ENCODE peak calls at places on chromosomes 7 and 10, in ten cellular contexts. A is PC-3, C is A549, G is mammary epithelial cell, D is fibroblast of mammary gland, K is astrocyte of the spinal cord, E is uterus, Z is AG09309, N is Peyer's patch, P is bronchial epithelial cell. V is an unnamed sample.

GRCh38 chr7:28358423-28358868 is 53.9 kb upstream of the CREB5 start:
- DNase-seq in G (peak), N (no peak), Z (peak), D (peak), A (peak), P (peak), K (peak), C (peak), E (no peak), V (peak)

GRCh38 chr7:106604303-106604918 is 56.5 kb downstream of the CCDC71L start:
- DNase-seq in K (no peak), Z (no peak), D (no peak), G (peak), N (no peak), C (no peak), P (peak), A (no peak), E (no peak), V (peak)

GRCh38 chr10:62924344-62924748 is 108.2 kb upstream of the EGR2 start:
- DNase-seq in E (no peak), K (no peak), G (peak), C (no peak), P (no peak), D (no peak), Z (no peak), A (no peak), N (no peak), V (no peak)

GRCh38 chr10:48705407-48705938 is 20.8 kb downstream of the WDFY4 start:
- DNase-seq in E (no peak), A (no peak), D (no peak), C (no peak), G (no peak), Z (no peak), K (no peak), N (no peak), P (no peak), V (no peak)

GRCh38 chr10:121310151-121310711 is 288.0 kb downstream of the FGFR2 start:
- DNase-seq in P (no peak), Z (no peak), D (no peak), K (peak), C (no peak), G (peak), N (no peak), E (no peak), A (no peak), V (no peak)

GRCh38 chr7:2383543-2384274 is 19.7 kb upstream of the CHST12 start:
- DNase-seq in E (no peak), D (no peak), K (no peak), A (no peak), P (no peak), C (no peak), N (no peak), Z (no peak), G (no peak), V (no peak)

GRCh38 chr7:148334959-148335577 is 255.5 kb upstream of the C7orf33 start:
- DNase-seq in C (no peak), D (peak), Z (no peak), N (no peak), G (peak), P (peak), A (peak), E (no peak), K (peak), V (peak)

GRCh38 chr10:86298501-86299001 is 68.0 kb downstream of the GRID1 start:
- DNase-seq in P (no peak), G (no peak), E (no peak), Z (no peak), C (no peak), N (no peak), D (no peak), K (no peak), A (no peak), V (no peak)

GRCh38 chr7:104271948-104272347 is 56.5 kb upstream of the LHFPL3 start:
- DNase-seq in P (no peak), K (no peak), Z (no peak), G (no peak), D (no peak), A (no peak), E (no peak), N (no peak), C (no peak), V (no peak)

GRCh38 chr10:61744469-61744868 is 81.7 kb downstream of the CABCOCO1 start:
- DNase-seq in P (no peak), D (peak), Z (no peak), A (peak), G (no peak), N (no peak), E (no peak), C (no peak), K (no peak), V (no peak)

GRCh38 chr10:125148021-125148439 is 12.3 kb downstream of the CTBP2 start:
- DNase-seq in E (peak), D (peak), N (no peak), P (no peak), A (no peak), C (no peak), K (no peak), Z (no peak), G (no peak), V (peak)

GRCh38 chr10:1047937-1048336 is 982 bp downstream of the IDI1 start:
- DNase-seq in A (no peak), G (no peak), Z (no peak), K (no peak), E (no peak), P (no peak), D (no peak), C (no peak), N (peak), V (no peak)

GRCh38 chr10:122141821-122142651 is 129.1 kb upstream of the BTBD16 start:
- DNase-seq in N (no peak), G (peak), P (peak), Z (no peak), D (peak), K (peak), C (no peak), A (peak), E (no peak), V (no peak)

GRCh38 chr10:129398861-129399260 is 68.2 kb upstream of the MGMT start:
- DNase-seq in K (no peak), P (no peak), E (no peak), G (no peak), Z (no peak), D (no peak), N (no peak), C (no peak), A (no peak), V (no peak)

GRCh38 chr10:119495061-119495505 is 47.4 kb downstream of the RGS10 start:
- DNase-seq in A (no peak), D (peak), P (no peak), Z (no peak), E (peak), K (no peak), C (no peak), G (no peak), N (no peak), V (no peak)

GRCh38 chr7:151060416-151061234 is 1.2 kb downstream of the SLC4A2 start:
- DNase-seq in P (no peak), K (peak), E (peak), G (peak), Z (no peak), C (peak), A (peak), N (no peak), D (peak), V (peak)

GRCh38 chr7:152869677-152870051 is 110.1 kb downstream of the ACTR3B start:
- DNase-seq in D (no peak), A (no peak), G (no peak), P (no peak), C (no peak), E (no peak), N (no peak), K (no peak), Z (no peak), V (no peak)

GRCh38 chr7:39911167-39911566 is 38.9 kb upstream of the CDK13 start:
- DNase-seq in D (peak), K (no peak), A (no peak), C (no peak), Z (no peak), G (no peak), P (no peak), N (no peak), E (no peak), V (no peak)

GRCh38 chr10:75462865-75463264 is 31.4 kb downstream of the LRMDA start:
- DNase-seq in K (no peak), P (no peak), A (no peak), N (no peak), Z (no peak), C (no peak), D (no peak), E (no peak), G (no peak), V (no peak)

GRCh38 chr10:75465110-75465509 is 33.7 kb downstream of the LRMDA start:
- DNase-seq in E (no peak), A (no peak), N (no peak), P (peak), G (peak), D (no peak), C (no peak), K (no peak), Z (no peak), V (no peak)

GRCh38 chr10:75460059-75460458 is 28.6 kb downstream of the LRMDA start:
- DNase-seq in D (no peak), E (no peak), G (no peak), N (no peak), P (no peak), Z (no peak), C (no peak), A (no peak), K (no peak), V (no peak)

GRCh38 chr10:75464478-75465090 is 33.2 kb downstream of the LRMDA start:
- DNase-seq in A (no peak), N (no peak), G (peak), P (peak), C (no peak), Z (no peak), D (no peak), E (no peak), K (no peak), V (no peak)

GRCh38 chr10:75461672-75462649 is 30.5 kb downstream of the LRMDA start:
- DNase-seq in Z (no peak), D (no peak), K (no peak), C (no peak), G (no peak), A (no peak), P (no peak), E (no peak), N (no peak), V (no peak)
- H3K4me3 ChIP-seq in Z (no peak), D (no peak), K (no peak), C (no peak), G (no peak), A (no peak), P (no peak), E (no peak), N (no peak), V (no peak)

GRCh38 chr10:22058195-22058594 is 54.7 kb upstream of the DNAJC1 start:
- DNase-seq in P (peak), A (peak), K (no peak), E (no peak), N (no peak), Z (no peak), G (no peak), C (no peak), D (no peak), V (no peak)

GRCh38 chr10:22053048-22053447 is 49.5 kb upstream of the DNAJC1 start:
- DNase-seq in P (no peak), A (no peak), D (no peak), N (no peak), Z (no peak), C (no peak), E (no peak), G (no peak), K (no peak), V (no peak)

GRCh38 chr10:22054946-22055345 is 51.4 kb upstream of the DNAJC1 start:
- DNase-seq in E (no peak), N (no peak), P (no peak), Z (no peak), K (no peak), D (no peak), C (no peak), A (no peak), G (no peak), V (peak)
- TF ChIP-seq CTCF in E (no peak), N (no peak), P (no peak), Z (no peak), K (no peak), D (no peak), C (no peak), A (no peak), G (no peak), V (no peak)

GRCh38 chr10:31605426-31605825 is 286.4 kb downstream of the ZEB1 start:
- DNase-seq in G (no peak), E (no peak), A (no peak), N (no peak), K (no peak), Z (no peak), C (no peak), P (no peak), D (no peak), V (no peak)
- H3K4me3 ChIP-seq in G (no peak), E (no peak), A (no peak), N (no peak), K (no peak), Z (no peak), C (no peak), P (no peak), D (no peak), V (no peak)

DNA sequence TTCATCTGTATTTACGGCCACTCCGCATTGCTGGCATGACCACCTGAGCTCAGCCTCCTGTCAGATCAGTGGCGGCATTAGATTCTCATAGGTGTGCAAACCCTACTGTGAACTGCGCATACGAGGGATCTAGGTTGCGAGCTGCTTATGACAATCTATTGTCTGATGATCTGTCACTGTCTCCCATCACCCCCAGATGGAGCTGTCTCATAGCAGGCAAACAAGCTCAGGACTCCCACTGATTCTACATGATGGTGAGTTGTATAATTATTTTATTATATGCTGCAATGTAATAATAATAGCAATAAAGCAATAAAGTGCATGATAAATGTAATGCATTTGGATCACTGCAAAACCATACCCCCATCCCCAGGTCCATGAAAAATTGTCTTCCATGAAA is 1172.9 kb upstream of the AUTS2 start:
- DNase-seq in G (no peak), P (no peak), D (no peak), C (no peak), Z (no peak), A (no peak), E (no peak), N (no peak), K (no peak), V (peak)
- TF ChIP-seq CTCF in G (no peak), P (no peak), D (no peak), C (peak), Z (peak), A (no peak), E (no peak), N (peak), K (no peak), V (peak)

GRCh38 chr10:102400061-102400460 is 4.6 kb downstream of the NFKB2 start:
- DNase-seq in K (no peak), Z (no peak), P (no peak), N (no peak), D (no peak), C (no peak), G (no peak), E (no peak), A (no peak), V (no peak)
- H3K4me3 ChIP-seq in K (no peak), Z (no peak), P (no peak), N (peak), D (no peak), C (no peak), G (no peak), E (no peak), A (no peak), V (no peak)

GRCh38 chr10:115774721-115775120 is 498.3 kb downstream of the GFRA1 start:
- DNase-seq in E (no peak), G (no peak), C (no peak), Z (no peak), N (no peak), A (no peak), P (no peak), D (no peak), K (no peak), V (no peak)

GRCh38 chr10:115773832-115774231 is 499.2 kb downstream of the GFRA1 start:
- DNase-seq in C (no peak), K (no peak), A (no peak), E (no peak), D (no peak), N (no peak), P (no peak), Z (no peak), G (no peak), V (no peak)

GRCh38 chr10:115777646-115778045 is 495.4 kb downstream of the GFRA1 start:
- DNase-seq in A (no peak), D (no peak), Z (no peak), P (no peak), G (no peak), K (no peak), C (no peak), E (no peak), N (no peak), V (no peak)

GRCh38 chr10:115771755-115772154 is 501.3 kb downstream of the GFRA1 start:
- DNase-seq in G (no peak), E (no peak), K (no peak), A (no peak), P (no peak), D (no peak), N (no peak), C (no peak), Z (no peak), V (no peak)

DNA sequence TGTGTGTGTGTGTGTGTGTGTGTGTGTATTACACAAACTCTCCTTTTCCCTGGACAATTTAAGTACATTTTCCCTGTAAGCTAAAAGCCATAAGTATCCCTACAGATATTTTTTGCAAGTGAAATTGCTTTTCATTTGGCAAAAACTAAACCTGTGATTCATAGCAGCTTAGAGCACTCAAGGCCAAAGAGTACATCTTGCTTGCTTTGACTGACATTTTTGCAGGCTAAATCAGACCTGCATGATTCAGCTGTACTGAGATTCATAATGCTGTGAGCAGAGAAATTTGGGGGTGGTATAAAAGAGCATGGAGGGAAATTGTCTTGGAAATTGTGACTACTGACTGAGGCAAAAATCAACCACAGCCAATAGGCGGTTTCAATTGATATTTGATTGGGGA is 500.4 kb downstream of the GFRA1 start:
- DNase-seq in A (no peak), D (peak), P (peak), K (peak), E (no peak), N (no peak), C (peak), Z (peak), G (peak), V (peak)
- TF ChIP-seq CTCF in A (no peak), D (no peak), P (no peak), K (no peak), E (no peak), N (no peak), C (no peak), Z (no peak), G (no peak), V (no peak)

V was measured in fibroblast of pulmonary artery.